ENCODE peak calls at places on chromosome 14, in nine cellular contexts. C is D341Med; I is fibroblast of mammary gland; B is HEK293T; P is EH; W is renal cortical epithelial cell; E is activated B cell treated with CpG ODN at 0.5 μM for 24 hours; L is ascending aorta; O is activated CD4-positive, CD25-positive, alpha-beta regulatory T cell. A is an unnamed sample.

GRCh38 chr14:91300283-91300841 is 55.9 kb upstream of the GPR68 start:
- DNase-seq in C (peak), I (no peak), B (no peak), P (no peak), W (no peak), E (no peak), L (no peak), O (no peak), A (peak)

GRCh38 chr14:38430522-38430921 is 174.6 kb upstream of the CLEC14A start:
- DNase-seq in C (no peak), I (no peak), B (no peak), P (no peak), W (no peak), E (no peak), L (no peak), O (no peak), A (no peak)

GRCh38 chr14:81681466-81681865 is 147.8 kb upstream of the SEL1L start:
- DNase-seq in C (peak), I (no peak), B (no peak), P (no peak), W (no peak), E (no peak), L (no peak), O (no peak), A (no peak)

GRCh38 chr14:26597136-26598080 is at the start of gene NOVA1:
- DNase-seq in C (peak), I (peak), B (peak), P (no peak), W (peak), E (no peak), L (peak), O (no peak), A (peak)

GRCh38 chr14:94322648-94323570 is at the start of gene SERPINA6:
- DNase-seq in C (no peak), I (peak), B (no peak), P (peak), W (peak), E (no peak), L (no peak), O (no peak), A (peak)

GRCh38 chr14:96573473-96574100 is 71.4 kb downstream of the PAPOLA start:
- DNase-seq in C (no peak), I (no peak), B (no peak), P (no peak), W (no peak), E (no peak), L (no peak), O (no peak), A (no peak)

GRCh38 chr14:77116194-77116817 is 18.2 kb downstream of the CIPC start:
- DNase-seq in C (no peak), I (no peak), B (no peak), P (no peak), W (no peak), E (no peak), L (no peak), O (no peak), A (no peak)

GRCh38 chr14:89422181-89422951 is 5.3 kb upstream of the FOXN3 start:
- DNase-seq in C (no peak), I (no peak), B (no peak), P (no peak), W (no peak), E (no peak), L (no peak), O (no peak), A (no peak)

GRCh38 chr14:23359722-23360447 is 5.1 kb downstream of the EFS start:
- DNase-seq in C (no peak), I (no peak), B (no peak), P (no peak), W (no peak), E (no peak), L (peak), O (no peak), A (no peak)

GRCh38 chr14:47454025-47454424 is 221.4 kb downstream of the MDGA2 start:
- DNase-seq in C (no peak), I (no peak), B (no peak), P (no peak), W (no peak), E (no peak), L (no peak), O (no peak), A (no peak)

GRCh38 chr14:42806909-42807315 is 1200.2 kb downstream of the LRFN5 start:
- DNase-seq in C (no peak), I (peak), B (no peak), P (no peak), W (peak), E (no peak), L (no peak), O (no peak), A (peak)

GRCh38 chr14:69317780-69318179 is 57.8 kb downstream of the GALNT16 start:
- DNase-seq in C (no peak), I (peak), B (no peak), P (no peak), W (no peak), E (no peak), L (peak), O (no peak), A (no peak)

GRCh38 chr14:78673845-78674244 is 503.7 kb downstream of the NRXN3 start:
- DNase-seq in C (no peak), I (no peak), B (no peak), P (peak), W (no peak), E (no peak), L (no peak), O (no peak), A (no peak)

GRCh38 chr14:81193924-81194633 is 26.7 kb downstream of the GTF2A1 start:
- DNase-seq in C (peak), I (no peak), B (no peak), P (no peak), W (no peak), E (no peak), L (no peak), O (no peak), A (no peak)

GRCh38 chr14:89701079-89702043 is 253.2 kb downstream of the EFCAB11 start:
- DNase-seq in C (peak), I (peak), B (peak), P (peak), W (peak), E (peak), L (peak), O (peak), A (peak)

GRCh38 chr14:69284170-69284569 is 24.2 kb downstream of the GALNT16 start:
- DNase-seq in C (no peak), I (no peak), B (no peak), P (no peak), W (no peak), E (no peak), L (no peak), O (no peak), A (no peak)

A was measured in M059J.